ENCODE peak calls at places on chromosomes 4 and X, in seven cellular contexts. One of them, this sample, is unnamed.

GRCh38 chr4:68368566-68369473 is 18.9 kb upstream of the YTHDC1 start:
- DNase-seq in aorta: no peak
- DNase-seq in suprapubic skin: no peak
- DNase-seq in kidney tubule cell: peak; percentile 90
- DNase-seq in Calu3: peak; percentile 40
- DNase-seq in NCI-H345: no peak
- DNase-seq in posterior cingulate gyrus: no peak
- DNase-seq in this sample: no peak

GRCh38 chrX:53184836-53185235 is 40.2 kb downstream of the KDM5C start:
- DNase-seq in Calu3: no peak
- DNase-seq in aorta: no peak
- DNase-seq in posterior cingulate gyrus: no peak
- DNase-seq in kidney tubule cell: peak; percentile 92
- DNase-seq in NCI-H345: no peak
- DNase-seq in suprapubic skin: no peak
- DNase-seq in this sample: peak; percentile 18

GRCh38 chr4:72969957-72970356 is 99.6 kb downstream of the COX18 start:
- DNase-seq in aorta: no peak
- DNase-seq in NCI-H345: no peak
- DNase-seq in Calu3: no peak
- DNase-seq in suprapubic skin: no peak
- DNase-seq in kidney tubule cell: no peak
- DNase-seq in posterior cingulate gyrus: no peak
- DNase-seq in this sample: no peak

GRCh38 chr4:1226167-1226514 is 22.8 kb downstream of the CTBP1 start:
- DNase-seq in posterior cingulate gyrus: no peak
- DNase-seq in kidney tubule cell: no peak
- DNase-seq in aorta: no peak
- DNase-seq in suprapubic skin: no peak
- DNase-seq in Calu3: no peak
- DNase-seq in NCI-H345: no peak
- DNase-seq in this sample: no peak

GRCh38 chr4:80192252-80192866 is 4.9 kb upstream of the PRDM8 start:
- DNase-seq in NCI-H345: no peak
- DNase-seq in posterior cingulate gyrus: no peak
- DNase-seq in kidney tubule cell: no peak
- DNase-seq in suprapubic skin: no peak
- DNase-seq in Calu3: no peak
- DNase-seq in aorta: no peak
- DNase-seq in this sample: no peak

GRCh38 chrX:132489256-132490085 is 633 bp upstream of the MBNL3 start:
- DNase-seq in aorta: peak; percentile 84
- DNase-seq in Calu3: peak; percentile 69
- DNase-seq in kidney tubule cell: peak; percentile 49
- DNase-seq in suprapubic skin: peak; percentile 78
- DNase-seq in posterior cingulate gyrus: peak; percentile 11
- DNase-seq in NCI-H345: peak; percentile 55
- DNase-seq in this sample: no peak

GRCh38 chr4:90121961-90122748 is 5.0 kb upstream of the CCSER1 start:
- DNase-seq in kidney tubule cell: peak; percentile 20
- DNase-seq in aorta: no peak
- DNase-seq in suprapubic skin: no peak
- DNase-seq in NCI-H345: no peak
- DNase-seq in Calu3: peak; percentile 27
- DNase-seq in posterior cingulate gyrus: no peak
- DNase-seq in this sample: no peak

GRCh38 chrX:37679888-37680287 is 5.7 kb upstream of the XK start:
- DNase-seq in posterior cingulate gyrus: no peak
- DNase-seq in suprapubic skin: no peak
- DNase-seq in Calu3: no peak
- DNase-seq in NCI-H345: no peak
- DNase-seq in aorta: no peak
- DNase-seq in kidney tubule cell: no peak
- DNase-seq in this sample: no peak

GRCh38 chrX:137031517-137032377 is 2.0 kb downstream of the GPR101 start:
- DNase-seq in posterior cingulate gyrus: no peak
- DNase-seq in Calu3: no peak
- DNase-seq in aorta: no peak
- DNase-seq in suprapubic skin: no peak
- DNase-seq in NCI-H345: peak; percentile 33
- DNase-seq in kidney tubule cell: peak; percentile 46
- DNase-seq in this sample: no peak

GRCh38 chr4:3868841-3869572 is 102.8 kb downstream of the ADRA2C start:
- DNase-seq in posterior cingulate gyrus: no peak
- DNase-seq in kidney tubule cell: no peak
- DNase-seq in NCI-H345: no peak
- DNase-seq in suprapubic skin: peak; percentile 31
- DNase-seq in Calu3: no peak
- DNase-seq in aorta: peak; percentile 57
- DNase-seq in this sample: no peak

GRCh38 chr4:175369087-175369486 is 443.0 kb downstream of the GPM6A start:
- DNase-seq in NCI-H345: no peak
- DNase-seq in suprapubic skin: no peak
- DNase-seq in posterior cingulate gyrus: no peak
- DNase-seq in kidney tubule cell: peak; percentile 33
- DNase-seq in Calu3: no peak
- DNase-seq in aorta: no peak
- DNase-seq in this sample: peak; percentile 29

GRCh38 chr4:4200624-4201023 is 26.1 kb downstream of the OTOP1 start:
- DNase-seq in Calu3: no peak
- DNase-seq in kidney tubule cell: no peak
- DNase-seq in aorta: no peak
- DNase-seq in posterior cingulate gyrus: no peak
- DNase-seq in NCI-H345: no peak
- DNase-seq in suprapubic skin: no peak
- DNase-seq in this sample: no peak

This sample was measured in GM04504.